ENCODE peak calls at places on chromosome 14, in six cellular contexts. One of them, this sample, is unnamed. For H3K4me1, the result is how much of the 10 kb centered on the place peaks cover.

GRCh38 chr14:32473476-32473875 is 144.4 kb downstream of the AKAP6 start:
- DNase-seq in heart left ventricle: peak
- DNase-seq in left lung: no peak
- DNase-seq in IMR-90: no peak
- DNase-seq in neural progenitor cell: no peak
- DNase-seq in kidney: peak
- DNase-seq in this sample: no peak

GRCh38 chr14:75543786-75544185 is 21.5 kb downstream of the BATF start:
- DNase-seq in neural progenitor cell: no peak
- DNase-seq in heart left ventricle: no peak
- DNase-seq in left lung: no peak
- DNase-seq in kidney: no peak
- DNase-seq in IMR-90: no peak
- DNase-seq in this sample: no peak

GRCh38 chr14:101400815-101401214 is 160.5 kb upstream of the DIO3 start:
- DNase-seq in neural progenitor cell: no peak
- DNase-seq in heart left ventricle: no peak
- DNase-seq in IMR-90: peak
- DNase-seq in left lung: no peak
- DNase-seq in kidney: no peak
- DNase-seq in this sample: no peak

GRCh38 chr14:21264025-21264801 is 5.0 kb downstream of the HNRNPC start:
- DNase-seq in heart left ventricle: no peak
- DNase-seq in left lung: no peak
- DNase-seq in neural progenitor cell: no peak
- DNase-seq in kidney: no peak
- DNase-seq in IMR-90: peak
- DNase-seq in this sample: no peak

GRCh38 chr14:52014601-52015267 is 25.4 kb downstream of the RTRAF start:
- DNase-seq in IMR-90: no peak
- DNase-seq in heart left ventricle: peak
- DNase-seq in neural progenitor cell: no peak
- DNase-seq in kidney: no peak
- DNase-seq in left lung: peak
- DNase-seq in this sample: no peak

GRCh38 chr14:106802413-106803364 is 1276.3 kb downstream of the TMEM121 start:
- DNase-seq in IMR-90: no peak
- DNase-seq in neural progenitor cell: no peak
- DNase-seq in heart left ventricle: no peak
- DNase-seq in left lung: peak
- DNase-seq in kidney: no peak
- DNase-seq in this sample: no peak

GRCh38 chr14:51168220-51168613 is 71.8 kb upstream of the TMX1 start:
- DNase-seq in kidney: no peak
- DNase-seq in neural progenitor cell: no peak
- DNase-seq in heart left ventricle: no peak
- DNase-seq in left lung: no peak
- DNase-seq in IMR-90: no peak
- DNase-seq in this sample: no peak

GRCh38 chr14:36293824-36294223 is 26.6 kb downstream of the MBIP start:
- DNase-seq in IMR-90: peak
- DNase-seq in heart left ventricle: no peak
- DNase-seq in left lung: no peak
- DNase-seq in neural progenitor cell: no peak
- DNase-seq in kidney: no peak
- DNase-seq in this sample: no peak

GRCh38 chr14:74661726-74662450 is 49.9 kb upstream of the LTBP2 start:
- DNase-seq in neural progenitor cell: no peak
- DNase-seq in kidney: no peak
- DNase-seq in left lung: no peak
- DNase-seq in heart left ventricle: peak
- DNase-seq in IMR-90: no peak
- DNase-seq in this sample: no peak

GRCh38 chr14:77023001-77023996 is 5.2 kb downstream of the IRF2BPL start:
- DNase-seq in heart left ventricle: peak
- DNase-seq in neural progenitor cell: peak
- DNase-seq in kidney: no peak
- DNase-seq in IMR-90: peak
- DNase-seq in left lung: no peak
- DNase-seq in this sample: peak

GRCh38 chr14:100078997-100079561 is 13.9 kb downstream of the EVL start:
- DNase-seq in left lung: no peak
- DNase-seq in IMR-90: peak
- DNase-seq in neural progenitor cell: peak
- DNase-seq in heart left ventricle: no peak
- DNase-seq in kidney: no peak
- DNase-seq in this sample: no peak

GRCh38 chr14:102629700-102630365 is 37.4 kb downstream of the RCOR1 start:
- DNase-seq in IMR-90: peak
- DNase-seq in neural progenitor cell: peak
- DNase-seq in left lung: no peak
- DNase-seq in heart left ventricle: no peak
- DNase-seq in kidney: no peak
- DNase-seq in this sample: no peak

GRCh38 chr14:99212646-99213045 is 59.4 kb downstream of the BCL11B start:
- DNase-seq in IMR-90: no peak
- DNase-seq in kidney: no peak
- DNase-seq in heart left ventricle: no peak
- DNase-seq in neural progenitor cell: no peak
- DNase-seq in left lung: no peak
- DNase-seq in this sample: no peak

GRCh38 chr14:81127785-81128184 is 93.0 kb downstream of the GTF2A1 start:
- DNase-seq in IMR-90: peak
- DNase-seq in heart left ventricle: no peak
- DNase-seq in neural progenitor cell: no peak
- DNase-seq in left lung: no peak
- DNase-seq in kidney: no peak
- DNase-seq in this sample: no peak

GRCh38 chr14:90828642-90829487 is 12.6 kb upstream of the TTC7B start:
- DNase-seq in heart left ventricle: no peak
- DNase-seq in neural progenitor cell: no peak
- DNase-seq in IMR-90: no peak
- DNase-seq in kidney: peak
- DNase-seq in left lung: no peak
- DNase-seq in this sample: no peak

GRCh38 chr14:60643443-60644402 is 5.6 kb downstream of the SIX1 start:
- DNase-seq in neural progenitor cell: peak
- DNase-seq in kidney: no peak
- DNase-seq in heart left ventricle: no peak
- DNase-seq in left lung: no peak
- DNase-seq in IMR-90: peak
- DNase-seq in this sample: no peak

GRCh38 chr14:101705733-101706508 is 55.6 kb upstream of the PPP2R5C start:
- DNase-seq in left lung: peak
- DNase-seq in kidney: peak
- DNase-seq in heart left ventricle: peak
- DNase-seq in IMR-90: no peak
- DNase-seq in neural progenitor cell: peak
- DNase-seq in this sample: peak

DNA sequence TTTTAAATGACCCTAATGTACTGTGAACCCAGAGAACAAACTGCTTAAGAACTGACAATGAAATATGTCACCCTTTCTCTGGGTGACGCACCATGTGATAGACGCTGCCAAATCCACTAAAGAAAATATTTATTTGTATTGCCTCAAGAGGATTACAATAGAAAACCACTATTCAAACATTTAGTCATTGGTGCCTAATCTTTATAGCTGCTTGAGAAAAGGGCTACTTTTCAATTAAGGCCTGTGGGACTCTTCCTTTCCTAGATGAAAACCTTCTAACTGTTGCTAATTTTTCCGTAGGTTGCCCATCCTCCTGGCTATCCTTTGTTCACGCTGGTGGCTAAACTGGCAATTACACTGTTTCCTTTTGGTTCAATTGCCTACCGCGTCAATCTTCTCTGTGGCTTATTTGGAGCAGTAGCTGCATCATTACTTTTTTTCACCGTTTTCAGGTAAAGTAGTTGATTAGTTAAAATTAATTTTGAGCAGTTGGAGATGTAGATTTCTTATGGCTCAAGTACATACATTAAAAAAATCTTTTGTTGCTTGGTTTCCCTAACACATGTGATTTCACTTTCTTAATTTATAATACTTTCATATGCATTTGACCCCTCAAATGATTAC is 6.0 kb downstream of the TMEM260 start:
- DNase-seq in neural progenitor cell: no peak
- DNase-seq in heart left ventricle: no peak
- DNase-seq in IMR-90: no peak
- DNase-seq in kidney: no peak
- DNase-seq in left lung: no peak
- DNase-seq in this sample: no peak
- TF ChIP-seq CTCF in neural progenitor cell: no peak
- TF ChIP-seq CTCF in heart left ventricle: no peak
- TF ChIP-seq CTCF in IMR-90: no peak
- TF ChIP-seq CTCF in kidney: no peak
- TF ChIP-seq CTCF in left lung: no peak
- TF ChIP-seq CTCF in this sample: no peak

DNA sequence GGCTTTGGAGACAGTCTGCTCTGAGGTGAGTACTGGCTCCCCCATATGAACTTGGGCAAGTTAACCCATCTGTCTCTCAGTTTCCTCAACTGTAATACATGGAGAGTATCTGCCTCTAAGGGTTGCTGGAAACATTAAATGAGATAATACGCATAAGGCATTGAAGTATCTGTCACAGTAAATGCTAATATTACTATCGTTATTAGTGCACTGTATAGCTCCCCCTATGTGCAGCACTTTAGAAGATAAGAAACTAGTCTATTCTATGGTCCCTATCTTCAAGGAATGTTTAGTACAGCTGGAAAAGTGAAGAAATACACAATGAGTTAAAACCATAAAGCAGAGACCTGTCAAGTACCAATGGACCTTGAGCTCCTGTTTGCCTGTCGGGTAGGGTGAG is 51.7 kb upstream of the CFL2 start:
- DNase-seq in kidney: no peak
- DNase-seq in heart left ventricle: no peak
- DNase-seq in neural progenitor cell: no peak
- DNase-seq in IMR-90: no peak
- DNase-seq in left lung: no peak
- DNase-seq in this sample: no peak
- H3K27ac ChIP-seq in kidney: no peak
- H3K27ac ChIP-seq in heart left ventricle: no peak
- H3K27ac ChIP-seq in neural progenitor cell: no peak
- H3K27ac ChIP-seq in IMR-90: no peak
- H3K27ac ChIP-seq in left lung: no peak
- H3K27ac ChIP-seq in this sample: no peak

GRCh38 chr14:104872469-104873341 is 7.6 kb downstream of the CEP170B start:
- DNase-seq in neural progenitor cell: peak
- DNase-seq in kidney: peak
- DNase-seq in heart left ventricle: peak
- DNase-seq in left lung: peak
- DNase-seq in IMR-90: peak
- DNase-seq in this sample: peak

GRCh38 chr14:104871656-104872468 is 6.8 kb downstream of the CEP170B start:
- DNase-seq in IMR-90: no peak
- DNase-seq in neural progenitor cell: no peak
- DNase-seq in left lung: peak
- DNase-seq in kidney: peak
- DNase-seq in heart left ventricle: no peak
- DNase-seq in this sample: no peak

GRCh38 chr14:104874110-104874531 is 9.1 kb downstream of the CEP170B start:
- DNase-seq in heart left ventricle: no peak
- DNase-seq in IMR-90: no peak
- DNase-seq in kidney: peak
- DNase-seq in neural progenitor cell: no peak
- DNase-seq in left lung: peak
- DNase-seq in this sample: no peak

GRCh38 chr14:104874571-104875411 is 9.7 kb downstream of the CEP170B start:
- DNase-seq in IMR-90: no peak
- DNase-seq in kidney: peak
- DNase-seq in neural progenitor cell: no peak
- DNase-seq in heart left ventricle: peak
- DNase-seq in left lung: peak
- DNase-seq in this sample: no peak

GRCh38 chr14:104873380-104874055 is 8.4 kb downstream of the CEP170B start:
- DNase-seq in left lung: peak
- DNase-seq in heart left ventricle: peak
- DNase-seq in neural progenitor cell: no peak
- DNase-seq in IMR-90: no peak
- DNase-seq in kidney: peak
- DNase-seq in this sample: no peak
- H3K4me1 ChIP-seq in left lung: under half
- H3K4me1 ChIP-seq in heart left ventricle: under half
- H3K4me1 ChIP-seq in neural progenitor cell: under half
- H3K4me1 ChIP-seq in IMR-90: under half
- H3K4me1 ChIP-seq in kidney: under half
- H3K4me1 ChIP-seq in this sample: under half

DNA sequence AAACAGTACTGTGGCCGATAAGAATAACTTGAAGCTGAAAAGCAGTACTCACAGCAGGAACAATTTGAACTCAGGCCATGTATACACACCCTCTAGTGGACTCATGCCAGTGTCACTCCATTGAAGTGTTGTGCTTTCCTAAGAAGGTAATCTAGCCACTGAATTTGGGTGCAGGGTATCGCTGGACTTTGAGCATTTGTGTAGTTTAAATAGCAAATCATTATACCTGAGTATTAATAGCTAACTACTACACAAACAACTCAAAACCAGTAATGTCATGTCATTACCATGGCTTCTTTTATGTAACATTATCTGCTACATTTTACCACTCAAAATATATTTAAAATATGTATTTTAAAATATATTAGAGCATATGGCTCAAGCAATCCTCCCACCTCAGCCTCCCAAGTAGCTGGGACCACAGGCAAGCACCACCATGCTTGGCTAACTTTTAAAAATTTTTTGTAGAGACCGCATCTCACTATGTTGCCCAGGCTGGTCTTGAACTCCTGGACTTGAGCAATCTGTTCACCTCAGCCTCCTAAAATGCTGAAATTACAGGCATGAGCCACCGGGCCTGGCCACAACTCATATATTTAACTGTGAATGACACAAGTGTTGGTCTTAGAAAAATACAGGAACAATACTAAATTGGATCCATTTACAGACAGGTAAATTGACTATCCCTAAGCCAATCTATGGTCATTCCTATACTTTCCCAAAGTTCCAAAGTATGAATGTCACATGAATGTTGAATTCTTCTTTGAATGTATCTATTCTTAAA is 25.6 kb upstream of the ARID4A start:
- DNase-seq in left lung: no peak
- DNase-seq in kidney: no peak
- DNase-seq in IMR-90: peak
- DNase-seq in heart left ventricle: no peak
- DNase-seq in neural progenitor cell: no peak
- DNase-seq in this sample: no peak
- TF ChIP-seq CTCF in left lung: no peak
- TF ChIP-seq CTCF in kidney: no peak
- TF ChIP-seq CTCF in IMR-90: peak
- TF ChIP-seq CTCF in heart left ventricle: no peak
- TF ChIP-seq CTCF in neural progenitor cell: peak
- TF ChIP-seq CTCF in this sample: no peak

DNA sequence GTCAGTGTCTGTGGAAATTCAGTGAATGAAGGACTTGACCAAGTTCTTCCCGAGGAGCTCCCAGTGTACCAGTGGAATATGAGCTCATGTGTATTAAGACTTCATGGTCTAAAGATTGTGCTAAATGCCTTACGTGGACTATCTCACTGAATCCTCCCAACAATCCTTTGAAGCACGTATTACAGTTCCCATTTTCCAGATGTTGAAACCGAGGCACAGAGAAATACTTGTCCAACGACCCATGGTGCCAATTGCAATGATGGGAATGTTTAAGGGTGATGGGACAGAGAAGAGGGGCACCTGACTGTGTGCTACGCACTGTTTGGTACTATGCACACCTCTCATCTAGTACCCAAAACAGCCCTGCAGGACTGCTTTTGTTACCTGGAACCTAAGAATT is 77.2 kb downstream of the PAPOLA start:
- DNase-seq in IMR-90: no peak
- DNase-seq in neural progenitor cell: no peak
- DNase-seq in kidney: no peak
- DNase-seq in heart left ventricle: no peak
- DNase-seq in left lung: no peak
- DNase-seq in this sample: no peak
- H3K27ac ChIP-seq in IMR-90: no peak
- H3K27ac ChIP-seq in neural progenitor cell: no peak
- H3K27ac ChIP-seq in kidney: no peak
- H3K27ac ChIP-seq in heart left ventricle: no peak
- H3K27ac ChIP-seq in left lung: no peak
- H3K27ac ChIP-seq in this sample: no peak

This sample was measured in adrenal gland.